ENCODE peak calls at places on chromosomes 3 and 15, in four cellular contexts. One of them, this sample, is unnamed.

GRCh38 chr3:68162644-68163043 is 508.2 kb upstream of the SUCLG2 start:
- DNase-seq in A172: no peak
- DNase-seq in colonic mucosa: no peak
- DNase-seq in endothelial cell: no peak
- DNase-seq in this sample: no peak

GRCh38 chr15:63045438-63046278 is 3.1 kb downstream of the TPM1 start:
- DNase-seq in A172: peak; percentile 33
- DNase-seq in colonic mucosa: peak; percentile 44
- DNase-seq in endothelial cell: no peak
- DNase-seq in this sample: no peak

GRCh38 chr3:22986958-22987357 is 216.2 kb upstream of the UBE2E2 start:
- DNase-seq in A172: no peak
- DNase-seq in colonic mucosa: no peak
- DNase-seq in endothelial cell: no peak
- DNase-seq in this sample: no peak

GRCh38 chr3:150216041-150216811 is 191.9 kb upstream of the TSC22D2 start:
- DNase-seq in A172: peak; percentile 60
- DNase-seq in colonic mucosa: no peak
- DNase-seq in endothelial cell: no peak
- DNase-seq in this sample: no peak

GRCh38 chr15:38300395-38300794 is 47.8 kb downstream of the SPRED1 start:
- DNase-seq in A172: no peak
- DNase-seq in colonic mucosa: no peak
- DNase-seq in endothelial cell: no peak
- DNase-seq in this sample: no peak

GRCh38 chr3:49967307-49967706 is 27.4 kb downstream of the RBM6 start:
- DNase-seq in A172: no peak
- DNase-seq in colonic mucosa: no peak
- DNase-seq in endothelial cell: no peak
- DNase-seq in this sample: no peak

GRCh38 chr15:44659041-44659440 is 4.4 kb downstream of the SPG11 start:
- DNase-seq in A172: no peak
- DNase-seq in colonic mucosa: no peak
- DNase-seq in endothelial cell: no peak
- DNase-seq in this sample: no peak

GRCh38 chr15:51244366-51244977 is 93.9 kb downstream of the CYP19A1 start:
- DNase-seq in A172: no peak
- DNase-seq in colonic mucosa: no peak
- DNase-seq in endothelial cell: no peak
- DNase-seq in this sample: no peak

GRCh38 chr3:112734718-112735350 is 93.9 kb upstream of the CCDC80 start:
- DNase-seq in A172: peak; percentile 84
- DNase-seq in colonic mucosa: peak; percentile 69
- DNase-seq in endothelial cell: peak; percentile 77
- DNase-seq in this sample: peak; percentile 70

GRCh38 chr3:171365489-171365888 is 94.7 kb downstream of the TNIK start:
- DNase-seq in A172: no peak
- DNase-seq in colonic mucosa: no peak
- DNase-seq in endothelial cell: no peak
- DNase-seq in this sample: no peak

GRCh38 chr15:41666353-41666920 is 6.2 kb downstream of the MGA start:
- DNase-seq in A172: peak; percentile 17
- DNase-seq in colonic mucosa: no peak
- DNase-seq in endothelial cell: no peak
- DNase-seq in this sample: no peak

GRCh38 chr3:113533534-113533892 is 1.2 kb downstream of the SIDT1 start:
- DNase-seq in A172: no peak
- DNase-seq in colonic mucosa: no peak
- DNase-seq in endothelial cell: no peak
- DNase-seq in this sample: no peak

GRCh38 chr15:40721716-40722115 is 26.7 kb downstream of the RAD51 start:
- DNase-seq in A172: no peak
- DNase-seq in colonic mucosa: no peak
- DNase-seq in endothelial cell: no peak
- DNase-seq in this sample: no peak

GRCh38 chr15:41013698-41014414 is 60.6 kb downstream of the CHAC1 start:
- DNase-seq in A172: no peak
- DNase-seq in colonic mucosa: no peak
- DNase-seq in endothelial cell: no peak
- DNase-seq in this sample: no peak

GRCh38 chr3:14425574-14426304 is 23.3 kb downstream of the SLC6A6 start:
- DNase-seq in A172: no peak
- DNase-seq in colonic mucosa: no peak
- DNase-seq in endothelial cell: no peak
- DNase-seq in this sample: no peak

GRCh38 chr3:144482876-144483275 is 511.3 kb downstream of the DIPK2A start:
- DNase-seq in A172: no peak
- DNase-seq in colonic mucosa: no peak
- DNase-seq in endothelial cell: no peak
- DNase-seq in this sample: no peak

GRCh38 chr3:130081371-130081881 is at the start of gene ALG1L2:
- DNase-seq in A172: no peak
- DNase-seq in colonic mucosa: no peak
- DNase-seq in endothelial cell: peak; percentile 58
- DNase-seq in this sample: no peak